ENCODE peak calls at places on chromosomes 11 and 22, in eight cellular contexts. G is pancreas; M is psoas muscle; W is tibial artery; J is CD4-positive, alpha-beta memory T cell; A is IMR-90; H is mammary epithelial cell; O is cardiac fibroblast. N is an unnamed sample.

GRCh38 chr22:43343262-43343988 is at the start of gene SCUBE1:
- DNase-seq in G (peak), M (peak), W (no peak), J (peak), A (no peak), H (peak), O (peak), N (no peak)

GRCh38 chr11:44409558-44410236 is 99.8 kb upstream of the ALX4 start:
- DNase-seq in G (no peak), M (no peak), W (no peak), J (no peak), A (no peak), H (no peak), O (no peak), N (no peak)

GRCh38 chr22:37079668-37080171 is 28.2 kb downstream of the KCTD17 start:
- DNase-seq in G (no peak), M (no peak), W (no peak), J (peak), A (peak), H (no peak), O (peak), N (peak)

GRCh38 chr11:79663012-79663411 is 222.2 kb upstream of the TENM4 start:
- DNase-seq in G (no peak), M (no peak), W (no peak), J (no peak), A (no peak), H (no peak), O (no peak), N (no peak)

GRCh38 chr11:84383571-84383970 is 1097.4 kb upstream of the CCDC90B start:
- DNase-seq in G (no peak), M (no peak), W (no peak), J (no peak), A (no peak), H (no peak), O (peak), N (peak)

GRCh38 chr11:86687083-86687799 is 14.8 kb upstream of the ME3 start:
- DNase-seq in G (peak), M (no peak), W (no peak), J (no peak), A (no peak), H (no peak), O (no peak), N (no peak)

GRCh38 chr22:30290679-30291333 is 1.5 kb upstream of the CASTOR1 start:
- DNase-seq in G (peak), M (peak), W (peak), J (no peak), A (peak), H (peak), O (peak), N (no peak)

GRCh38 chr11:121723261-121723741 is 270.5 kb upstream of the SORL1-AS1 start:
- DNase-seq in G (no peak), M (peak), W (no peak), J (no peak), A (no peak), H (no peak), O (peak), N (no peak)

GRCh38 chr11:103395612-103396011 is 286.4 kb downstream of the DYNC2H1 start:
- DNase-seq in G (no peak), M (no peak), W (no peak), J (no peak), A (peak), H (peak), O (peak), N (peak)

GRCh38 chr11:66277475-66278391 is at the start of gene CNIH2:
- DNase-seq in G (no peak), M (peak), W (no peak), J (peak), A (no peak), H (no peak), O (no peak), N (no peak)

GRCh38 chr11:110524227-110524626 is 94.5 kb downstream of the FDX1 start:
- DNase-seq in G (no peak), M (no peak), W (no peak), J (no peak), A (peak), H (peak), O (peak), N (peak)

GRCh38 chr22:43263645-43264514 is 76.9 kb upstream of the TTLL12 start:
- DNase-seq in G (peak), M (peak), W (peak), J (peak), A (peak), H (peak), O (peak), N (peak)

GRCh38 chr11:66936326-66936725 is 21.9 kb downstream of the PC start:
- DNase-seq in G (no peak), M (no peak), W (no peak), J (no peak), A (peak), H (peak), O (peak), N (peak)

GRCh38 chr11:70016666-70017347 is 61.3 kb upstream of the ANO1 start:
- DNase-seq in G (no peak), M (no peak), W (no peak), J (no peak), A (peak), H (peak), O (peak), N (no peak)

GRCh38 chr22:36435516-36436415 is 45.7 kb downstream of the TXN2 start:
- DNase-seq in G (peak), M (no peak), W (no peak), J (peak), A (no peak), H (peak), O (no peak), N (no peak)

GRCh38 chr11:87281496-87281895 is 243.8 kb downstream of the TMEM135 start:
- DNase-seq in G (no peak), M (no peak), W (no peak), J (no peak), A (peak), H (peak), O (peak), N (peak)

GRCh38 chr11:84218318-84218717 is 932.2 kb upstream of the CCDC90B start:
- DNase-seq in G (no peak), M (no peak), W (no peak), J (no peak), A (no peak), H (no peak), O (no peak), N (no peak)

GRCh38 chr11:37223962-37224361 is 625.9 kb upstream of the RAG2 start:
- DNase-seq in G (no peak), M (no peak), W (no peak), J (no peak), A (no peak), H (no peak), O (no peak), N (no peak)

GRCh38 chr11:12150831-12151382 is 40.5 kb downstream of the MICAL2 start:
- DNase-seq in G (no peak), M (no peak), W (no peak), J (no peak), A (peak), H (peak), O (peak), N (peak)

GRCh38 chr22:36252754-36253522 is at the start of gene APOL1:
- DNase-seq in G (no peak), M (no peak), W (no peak), J (peak), A (peak), H (no peak), O (peak), N (no peak)

GRCh38 chr11:118012083-118012669 is 26.0 kb downstream of the IL10RA start:
- DNase-seq in G (no peak), M (peak), W (peak), J (no peak), A (peak), H (peak), O (no peak), N (no peak)

GRCh38 chr11:41950470-41951143 is 491.2 kb upstream of the LRRC4C start:
- DNase-seq in G (no peak), M (no peak), W (no peak), J (no peak), A (no peak), H (no peak), O (no peak), N (no peak)

GRCh38 chr22:31611065-31611760 is 50.8 kb downstream of the PISD start:
- DNase-seq in G (no peak), M (no peak), W (no peak), J (no peak), A (peak), H (no peak), O (peak), N (no peak)

GRCh38 chr11:13152264-13152663 is 125.3 kb upstream of the BMAL1 start:
- DNase-seq in G (no peak), M (no peak), W (no peak), J (no peak), A (no peak), H (no peak), O (no peak), N (no peak)

GRCh38 chr11:73204711-73205121 is 13.4 kb upstream of the P2RY2 start:
- DNase-seq in G (peak), M (peak), W (peak), J (no peak), A (no peak), H (no peak), O (no peak), N (no peak)

GRCh38 chr22:47472636-47473035 is 710.2 kb downstream of the TBC1D22A start:
- DNase-seq in G (no peak), M (no peak), W (no peak), J (no peak), A (no peak), H (no peak), O (no peak), N (no peak)

GRCh38 chr22:47474464-47474863 is 712.0 kb downstream of the TBC1D22A start:
- DNase-seq in G (no peak), M (no peak), W (no peak), J (no peak), A (no peak), H (no peak), O (no peak), N (no peak)

GRCh38 chr22:47476226-47476625 is 713.8 kb downstream of the TBC1D22A start:
- DNase-seq in G (no peak), M (no peak), W (no peak), J (no peak), A (no peak), H (no peak), O (no peak), N (no peak)

GRCh38 chr22:47474895-47475294 is 712.4 kb downstream of the TBC1D22A start:
- DNase-seq in G (no peak), M (no peak), W (no peak), J (no peak), A (no peak), H (no peak), O (no peak), N (peak)
- H3K4me3 ChIP-seq in G (no peak), M (no peak), W (no peak), J (no peak), A (no peak), H (no peak), O (no peak), N (no peak)

GRCh38 chr11:130449996-130450419 is 1.6 kb downstream of the ADAMTS15 start:
- DNase-seq in G (no peak), M (peak), W (peak), J (no peak), A (peak), H (no peak), O (peak), N (no peak)
- H3K4me3 ChIP-seq in G (peak), M (peak), W (peak), J (no peak), A (peak), H (peak), O (peak), N (peak)

GRCh38 chr11:128580612-128581011 is 6.7 kb downstream of the ETS1 start:
- DNase-seq in G (no peak), M (no peak), W (no peak), J (no peak), A (no peak), H (no peak), O (no peak), N (no peak)
- H3K4me3 ChIP-seq in G (no peak), M (no peak), W (no peak), J (no peak), A (no peak), H (no peak), O (no peak), N (no peak)

GRCh38 chr22:20998411-20999336 is 3.2 kb downstream of the THAP7 start:
- DNase-seq in G (no peak), M (no peak), W (no peak), J (no peak), A (peak), H (no peak), O (no peak), N (no peak)

GRCh38 chr22:20997536-20998257 is 4.2 kb downstream of the THAP7 start:
- DNase-seq in G (no peak), M (no peak), W (no peak), J (no peak), A (no peak), H (no peak), O (no peak), N (no peak)

GRCh38 chr22:21000215-21000986 is 1.5 kb downstream of the THAP7 start:
- DNase-seq in G (no peak), M (no peak), W (no peak), J (no peak), A (no peak), H (no peak), O (no peak), N (no peak)

GRCh38 chr22:21000987-21001600 is 824 bp downstream of the THAP7 start:
- DNase-seq in G (no peak), M (no peak), W (peak), J (no peak), A (no peak), H (no peak), O (no peak), N (no peak)

GRCh38 chr22:20999350-21000214 is 2.3 kb downstream of the THAP7 start:
- DNase-seq in G (no peak), M (no peak), W (no peak), J (no peak), A (no peak), H (no peak), O (no peak), N (no peak)
- H3K4me3 ChIP-seq in G (peak), M (peak), W (no peak), J (no peak), A (no peak), H (no peak), O (no peak), N (no peak)

GRCh38 chr11:62105611-62106245 is 18.1 kb upstream of the INCENP start:
- DNase-seq in G (no peak), M (no peak), W (no peak), J (no peak), A (peak), H (no peak), O (peak), N (no peak)
- H3K4me3 ChIP-seq in G (no peak), M (peak), W (peak), J (no peak), A (peak), H (no peak), O (peak), N (no peak)

GRCh38 chr11:78189851-78190250 is 1.1 kb downstream of the USP35 start:
- DNase-seq in G (no peak), M (no peak), W (no peak), J (no peak), A (no peak), H (no peak), O (no peak), N (no peak)
- H3K4me3 ChIP-seq in G (peak), M (peak), W (peak), J (no peak), A (peak), H (peak), O (peak), N (peak)

N was measured in skeletal muscle cell.